ENCODE peak calls at places on chromosomes 16 and 17, in six cellular contexts. X is HCT116, W is GM12878, Y is K562, B is HepG2, O is H1. M is an unnamed sample.

GRCh38 chr17:49676276-49676868 is 1.5 kb downstream of the SPOP start:
- DNase-seq in Y (peak), W (peak), X (no peak), O (no peak), B (no peak), M (no peak)

GRCh38 chr16:1448536-1449116 is 4.3 kb upstream of the CCDC154 start:
- DNase-seq in W (no peak), Y (no peak), B (no peak), O (no peak), X (no peak), M (no peak)

GRCh38 chr17:39081851-39082250 is 69.6 kb downstream of the PLXDC1 start:
- DNase-seq in X (no peak), O (no peak), W (no peak), Y (no peak), B (no peak), M (no peak)

GRCh38 chr16:87058728-87059250 is 258.4 kb downstream of the C16orf95 start:
- DNase-seq in Y (no peak), W (no peak), O (no peak), X (no peak), B (no peak), M (no peak)

GRCh38 chr16:6735631-6736030 is 597.0 kb upstream of the RBFOX1 start:
- DNase-seq in W (no peak), X (no peak), Y (no peak), B (no peak), O (no peak), M (no peak)

GRCh38 chr17:38428150-38428642 is at the start of gene ARHGAP23:
- DNase-seq in Y (peak), X (no peak), W (no peak), O (no peak), B (no peak), M (no peak)

GRCh38 chr17:50023520-50023919 is 28.5 kb upstream of the DLX3 start:
- DNase-seq in Y (no peak), O (no peak), X (no peak), B (no peak), W (no peak), M (no peak)

GRCh38 chr17:11736613-11737289 is 138.5 kb downstream of the DNAH9 start:
- DNase-seq in W (no peak), Y (no peak), O (no peak), X (no peak), B (no peak), M (no peak)

GRCh38 chr16:53007095-53007494 is 45.6 kb downstream of the CHD9NB start:
- DNase-seq in Y (no peak), W (no peak), X (no peak), O (no peak), B (no peak), M (peak)

GRCh38 chr16:79723583-79724168 is 123.1 kb upstream of the MAF start:
- DNase-seq in B (no peak), X (no peak), Y (no peak), W (no peak), O (no peak), M (peak)

GRCh38 chr17:4679652-4680051 is 24.3 kb downstream of the PELP1 start:
- DNase-seq in W (no peak), B (no peak), Y (no peak), O (no peak), X (peak), M (no peak)

GRCh38 chr16:29820271-29820701 is at the start of gene MVP:
- DNase-seq in W (no peak), B (no peak), O (no peak), X (no peak), Y (no peak), M (no peak)

GRCh38 chr16:55283776-55284717 is 40.0 kb upstream of the IRX6 start:
- DNase-seq in X (no peak), W (no peak), O (no peak), Y (no peak), B (no peak), M (no peak)

GRCh38 chr17:49513616-49514373 is 18.7 kb downstream of the NGFR start:
- DNase-seq in W (no peak), B (no peak), Y (no peak), O (no peak), X (no peak), M (no peak)

GRCh38 chr16:88487124-88487432 is 34.0 kb downstream of the ZFPM1 start:
- DNase-seq in W (no peak), B (no peak), X (no peak), O (no peak), Y (no peak), M (no peak)

GRCh38 chr16:23209606-23210005 is 27.1 kb downstream of the SCNN1G start:
- DNase-seq in Y (no peak), B (no peak), W (no peak), X (no peak), O (no peak), M (no peak)

DNA sequence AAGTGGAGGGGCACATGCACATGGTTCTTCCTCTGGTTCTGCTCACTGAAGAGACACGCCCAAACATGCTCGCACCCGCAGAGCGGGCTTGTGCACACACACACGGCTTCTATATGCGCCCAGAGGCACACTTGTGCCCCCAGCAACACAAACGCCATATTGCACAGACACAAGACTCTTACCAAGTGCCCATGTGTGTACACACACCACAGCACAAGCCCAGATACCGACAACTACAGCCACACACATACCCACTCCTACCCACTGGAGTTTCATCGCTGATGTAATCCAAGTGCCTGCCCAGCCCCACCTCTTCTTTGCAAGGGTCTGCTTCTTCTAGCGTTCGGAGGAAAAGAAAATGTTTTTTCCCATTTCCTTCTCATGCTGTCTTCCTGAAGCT is 6.5 kb upstream of the PRR29 start:
- DNase-seq in Y (no peak), X (no peak), O (no peak), W (no peak), B (no peak), M (no peak)
- TF ChIP-seq ATF3 in Y (no peak), X (no peak), O (no peak), W (no peak), B (no peak), M (no peak)

GRCh38 chr16:16102738-16103137 is 120.6 kb downstream of the ABCC6 start:
- DNase-seq in O (no peak), Y (no peak), X (no peak), B (no peak), W (no peak), M (no peak)
- TF ChIP-seq ATF3 in O (no peak), Y (no peak), X (no peak), B (no peak), W (no peak), M (no peak)

GRCh38 chr17:12918132-12918531 is 99.7 kb downstream of the ELAC2 start:
- DNase-seq in O (no peak), W (no peak), X (no peak), B (no peak), Y (no peak), M (no peak)
- TF ChIP-seq ATF3 in O (no peak), W (no peak), X (no peak), B (no peak), Y (no peak), M (no peak)

GRCh38 chr17:78997231-78997741 is 12.3 kb downstream of the CANT1 start:
- DNase-seq in B (no peak), X (no peak), W (no peak), O (no peak), Y (no peak), M (no peak)

GRCh38 chr17:78999056-78999768 is 10.4 kb downstream of the CANT1 start:
- DNase-seq in W (no peak), X (no peak), O (no peak), B (no peak), Y (no peak), M (no peak)

GRCh38 chr17:78999947-79000395 is 9.6 kb downstream of the CANT1 start:
- DNase-seq in W (no peak), O (no peak), X (no peak), B (no peak), Y (no peak), M (no peak)

GRCh38 chr17:78997881-78998280 is 11.7 kb downstream of the CANT1 start:
- DNase-seq in B (no peak), X (no peak), O (no peak), W (no peak), Y (no peak), M (no peak)

DNA sequence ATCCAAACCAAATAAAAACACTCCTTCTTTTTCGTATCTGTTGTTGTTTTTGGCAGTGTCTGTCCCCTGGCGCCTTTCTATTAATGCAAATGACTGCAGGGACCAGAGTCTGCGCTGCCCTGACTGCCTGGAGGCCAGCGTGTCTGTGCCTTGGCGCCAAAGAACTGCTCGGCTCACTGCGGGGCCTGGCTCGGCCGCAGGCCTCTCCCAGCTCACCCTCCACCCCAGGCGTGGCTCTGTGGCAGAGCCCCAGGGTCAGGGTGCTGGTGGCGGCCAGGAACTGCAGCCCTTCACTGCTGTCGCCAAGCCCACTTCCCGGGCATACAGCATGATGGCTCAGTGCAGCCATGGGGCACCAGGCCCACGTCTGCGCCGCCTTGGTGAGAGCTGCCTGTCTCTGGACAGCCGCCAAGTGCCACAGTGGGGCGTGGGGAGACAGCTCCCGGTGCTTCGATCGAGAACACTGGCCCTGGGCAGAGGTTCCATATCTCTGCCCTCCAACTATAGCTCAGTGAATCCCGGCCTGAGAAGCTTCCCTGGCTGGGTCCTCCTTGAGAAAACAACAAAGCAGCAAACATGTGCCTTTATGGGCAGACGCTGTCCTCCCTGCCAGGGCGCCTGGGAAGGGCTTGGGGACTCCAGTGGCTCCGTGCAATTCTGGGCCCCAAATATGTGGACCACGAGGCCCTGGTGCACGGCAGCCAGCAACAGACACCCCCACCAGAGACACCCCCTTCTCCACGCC is 11.1 kb downstream of the CANT1 start:
- DNase-seq in Y (no peak), X (no peak), O (no peak), W (no peak), B (no peak), M (no peak)
- TF ChIP-seq ATF3 in Y (no peak), X (no peak), O (no peak), W (no peak), B (no peak), M (no peak)

DNA sequence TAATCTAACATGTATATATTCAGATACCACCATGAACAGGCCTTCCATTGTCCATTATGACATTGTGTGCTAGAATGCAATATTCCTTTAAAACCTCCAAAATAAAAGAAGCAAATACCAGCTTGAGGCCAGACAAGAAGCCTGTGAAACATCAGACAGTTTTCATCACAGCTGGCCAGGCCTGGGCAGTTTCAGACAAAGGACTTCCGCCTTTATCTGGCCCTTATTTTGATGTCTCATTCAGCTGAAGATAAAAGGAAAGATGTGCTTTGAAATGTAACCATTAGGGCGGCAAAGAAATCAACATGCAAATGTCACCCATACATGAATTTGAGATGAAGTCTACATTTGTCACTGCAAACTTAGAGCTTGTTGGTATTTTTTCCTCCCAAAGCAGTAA is 737.5 kb downstream of the KCNJ2 start:
- DNase-seq in B (no peak), Y (no peak), X (no peak), W (no peak), O (no peak), M (no peak)
- TF ChIP-seq ATF3 in B (no peak), Y (no peak), X (no peak), W (no peak), O (no peak), M (no peak)

DNA sequence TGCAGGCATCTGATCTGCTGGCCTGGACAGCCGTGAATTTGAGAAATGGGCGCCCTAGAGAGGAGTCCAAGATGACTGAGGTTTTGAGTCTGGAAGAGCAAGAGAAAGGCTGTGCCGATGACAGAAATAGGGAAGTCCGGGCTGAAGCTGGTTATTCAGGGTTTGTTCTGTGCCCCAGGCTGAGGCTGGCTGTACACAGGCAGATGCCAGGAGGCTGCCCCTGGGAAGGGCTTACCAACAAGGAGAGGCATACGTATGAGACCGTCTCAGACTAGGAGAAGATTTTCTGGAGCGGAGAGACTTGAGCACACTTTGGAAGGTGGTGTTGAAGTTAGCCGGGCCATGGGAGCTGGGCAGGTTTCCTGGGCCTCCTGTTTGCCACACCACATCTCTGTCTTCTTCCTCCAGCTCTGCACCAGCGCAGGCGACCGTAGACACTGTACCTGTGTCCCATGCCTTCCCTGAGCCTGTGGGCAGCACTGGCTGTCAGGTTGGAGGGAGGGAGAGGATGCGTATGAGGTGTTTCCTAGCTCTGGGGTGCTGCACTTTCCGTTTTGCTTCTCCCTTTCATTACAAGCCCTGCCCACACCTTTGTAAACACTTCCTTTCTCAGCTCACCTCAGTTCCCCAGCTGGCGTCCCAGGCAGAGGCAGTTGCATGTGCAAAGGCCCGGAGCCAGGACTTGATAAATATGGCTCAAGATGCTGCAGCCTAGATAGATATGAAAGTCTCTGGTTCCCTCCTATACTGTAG is 80.8 kb downstream of the SPECC1 start:
- DNase-seq in B (no peak), X (no peak), Y (no peak), W (no peak), O (no peak), M (no peak)
- TF ChIP-seq ATF3 in B (no peak), X (no peak), Y (no peak), W (no peak), O (no peak), M (no peak)

DNA sequence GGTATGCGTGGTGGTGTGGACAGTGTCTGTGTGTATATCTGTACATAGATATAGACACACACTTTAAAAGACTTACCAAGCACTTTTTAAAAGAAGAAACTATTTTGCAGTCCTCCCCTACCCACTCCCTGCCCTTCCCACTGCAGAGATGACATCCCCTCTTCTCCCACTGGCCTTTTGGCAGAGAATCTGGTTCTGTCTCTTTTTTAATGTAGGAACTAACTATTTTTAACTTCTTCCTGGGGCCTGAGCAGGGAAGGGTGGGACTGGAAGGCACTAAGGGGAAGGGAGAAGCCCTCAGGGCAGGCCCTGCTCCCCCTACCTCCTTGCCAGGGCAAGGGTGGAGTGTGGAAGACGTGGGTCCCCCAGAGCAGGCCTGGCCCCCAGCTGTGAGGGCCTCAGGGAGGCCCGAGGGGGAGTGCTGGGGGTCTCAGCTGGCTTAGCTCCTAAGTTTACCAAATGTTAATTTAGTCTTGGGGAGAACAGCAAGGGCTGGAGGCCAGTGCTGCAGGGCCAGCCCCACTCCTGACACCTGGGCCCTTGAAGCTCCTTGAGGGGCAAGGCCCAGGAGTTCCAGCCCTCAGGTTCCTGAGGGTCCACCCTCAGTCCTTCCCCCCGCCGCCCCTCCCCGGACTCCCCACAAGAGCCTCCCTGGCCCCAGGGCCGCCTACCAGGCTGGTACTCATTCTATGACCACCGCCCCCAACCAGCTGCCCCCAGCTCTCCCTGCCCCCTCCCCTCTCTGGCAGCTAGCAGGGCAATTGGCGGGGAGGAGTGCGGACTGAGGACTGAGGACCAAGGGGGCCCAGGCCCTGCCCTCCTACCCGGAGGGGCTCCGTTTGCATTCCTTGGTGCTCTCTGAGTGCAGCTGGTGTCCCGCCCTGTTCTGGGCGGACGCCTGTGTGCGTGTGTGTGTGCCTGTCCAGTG is 19.3 kb downstream of the UNC13D start:
- DNase-seq in B (no peak), W (no peak), Y (no peak), O (no peak), X (no peak), M (no peak)
- TF ChIP-seq ATF3 in B (no peak), W (no peak), Y (no peak), O (no peak), X (no peak), M (no peak)

GRCh38 chr17:29726721-29727252 is 104.1 kb upstream of the CORO6 start:
- DNase-seq in B (no peak), Y (peak), X (no peak), W (peak), O (no peak), M (no peak)
- TF ChIP-seq ATF3 in B (no peak), Y (peak), X (no peak), W (no peak), O (no peak), M (no peak)

GRCh38 chr16:14447783-14448182 is 182.3 kb downstream of the PARN start:
- DNase-seq in O (no peak), Y (no peak), W (no peak), X (no peak), B (no peak), M (no peak)

GRCh38 chr16:14452066-14452465 is 178.0 kb downstream of the PARN start:
- DNase-seq in O (no peak), W (no peak), Y (no peak), X (no peak), B (no peak), M (no peak)

GRCh38 chr16:14448874-14449273 is 181.2 kb downstream of the PARN start:
- DNase-seq in B (no peak), O (no peak), Y (no peak), W (no peak), X (no peak), M (no peak)

GRCh38 chr16:14449334-14449733 is 180.7 kb downstream of the PARN start:
- DNase-seq in Y (no peak), O (no peak), B (no peak), X (no peak), W (no peak), M (no peak)

DNA sequence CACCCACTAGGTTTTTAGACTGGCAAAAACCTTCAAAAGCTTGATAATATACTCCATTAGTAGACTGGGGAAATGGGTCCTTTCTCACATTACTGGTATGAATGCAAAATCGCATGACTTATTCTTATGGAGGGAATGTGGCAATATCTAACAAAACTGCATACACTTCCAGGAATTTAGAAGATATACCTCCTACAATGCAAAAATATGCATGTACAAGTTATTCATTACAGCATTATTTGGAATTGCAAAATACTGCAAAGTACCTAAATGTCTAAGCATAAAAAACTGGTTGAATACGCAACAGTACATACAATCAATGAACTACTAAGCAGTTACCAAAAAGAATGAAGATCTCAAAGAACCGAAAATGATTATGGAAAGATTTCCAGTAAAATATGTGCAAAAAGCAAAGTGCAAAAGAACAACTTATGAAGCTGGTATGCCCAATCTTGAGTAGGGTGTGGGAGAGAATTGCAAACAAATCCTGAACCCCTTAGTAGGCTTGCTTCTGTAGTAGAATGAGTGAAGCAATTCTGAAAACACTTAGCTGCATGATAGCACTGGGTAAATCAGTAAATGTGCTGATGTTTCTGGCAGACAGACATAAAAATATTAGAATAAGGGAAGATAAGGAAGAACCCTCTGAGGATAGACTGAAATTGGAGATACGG is 180.1 kb downstream of the PARN start:
- DNase-seq in O (no peak), W (no peak), Y (no peak), B (no peak), X (no peak), M (no peak)
- TF ChIP-seq ATF3 in O (no peak), W (no peak), Y (no peak), B (no peak), X (no peak), M (no peak)

GRCh38 chr16:25895371-25895770 is 203.6 kb downstream of the HS3ST4 start:
- DNase-seq in X (no peak), Y (no peak), O (no peak), W (no peak), B (no peak), M (no peak)

GRCh38 chr16:25897677-25898076 is 205.9 kb downstream of the HS3ST4 start:
- DNase-seq in B (no peak), W (no peak), X (no peak), O (no peak), Y (no peak), M (no peak)

GRCh38 chr16:25893332-25893731 is 201.6 kb downstream of the HS3ST4 start:
- DNase-seq in W (no peak), Y (peak), O (no peak), B (no peak), X (no peak), M (no peak)

GRCh38 chr16:25896412-25896811 is 204.7 kb downstream of the HS3ST4 start:
- DNase-seq in X (no peak), W (no peak), B (no peak), O (no peak), Y (no peak), M (no peak)
- TF ChIP-seq ATF3 in X (no peak), W (no peak), B (no peak), O (no peak), Y (no peak), M (no peak)

M was measured in WTC11.